ENCODE peak calls at places on chromosome 9, in six cellular contexts. M is tibial nerve, W is astrocyte of the spinal cord, H is A549, R is neural crest cell, V is uterus. S is an unnamed sample.

GRCh38 chr9:86983260-86984255 is 36.3 kb upstream of the GAS1 start:
- DNase-seq in M (no peak), W (peak; percentile 90), H (no peak), R (no peak), V (peak; percentile 71), S (no peak)

GRCh38 chr9:83583151-83584014 is 39.6 kb upstream of the IDNK start:
- DNase-seq in M (peak; percentile 64), W (peak; percentile 58), H (peak; percentile 41), R (peak; percentile 51), V (peak; percentile 51), S (peak; percentile 65)

GRCh38 chr9:33277484-33277883 is 12.6 kb downstream of the CHMP5 start:
- DNase-seq in M (no peak), W (no peak), H (no peak), R (no peak), V (no peak), S (no peak)

GRCh38 chr9:137074657-137075274 is 2.6 kb upstream of the UAP1L1 start:
- DNase-seq in M (no peak), W (no peak), H (no peak), R (no peak), V (no peak), S (no peak)

GRCh38 chr9:81848472-81848871 is 79.8 kb upstream of the SPATA31D4 start:
- DNase-seq in M (no peak), W (peak; percentile 56), H (no peak), R (no peak), V (no peak), S (no peak)

GRCh38 chr9:91426123-91426745 is 2.6 kb upstream of the NFIL3 start:
- DNase-seq in M (no peak), W (peak; percentile 60), H (peak; percentile 67), R (no peak), V (no peak), S (no peak)

GRCh38 chr9:131839281-131840084 is 99.6 kb upstream of the RAPGEF1 start:
- DNase-seq in M (peak; percentile 21), W (peak; percentile 75), H (no peak), R (no peak), V (no peak), S (no peak)

GRCh38 chr9:18429065-18429464 is 44.9 kb upstream of the ADAMTSL1 start:
- DNase-seq in M (no peak), W (peak; percentile 18), H (no peak), R (no peak), V (no peak), S (no peak)

GRCh38 chr9:133035669-133036068 is 4.9 kb downstream of the GTF3C5 start:
- DNase-seq in M (no peak), W (no peak), H (no peak), R (no peak), V (no peak), S (no peak)

GRCh38 chr9:83707518-83707767 is 315 bp downstream of the UBQLN1 start:
- DNase-seq in M (peak; percentile 40), W (peak; percentile 84), H (peak; percentile 79), R (no peak), V (no peak), S (no peak)

GRCh38 chr9:128587453-128587852 is 35.1 kb downstream of the SPTAN1 start:
- DNase-seq in M (no peak), W (no peak), H (no peak), R (no peak), V (no peak), S (no peak)

GRCh38 chr9:120857902-120858301 is 15.2 kb upstream of the PSMD5 start:
- DNase-seq in M (no peak), W (no peak), H (no peak), R (no peak), V (no peak), S (no peak)

GRCh38 chr9:72390896-72391295 is 25.9 kb upstream of the ZFAND5 start:
- DNase-seq in M (no peak), W (no peak), H (no peak), R (no peak), V (no peak), S (no peak)

GRCh38 chr9:34253460-34253837 is 74.6 kb downstream of the UBAP1 start:
- DNase-seq in M (no peak), W (peak; percentile 49), H (no peak), R (no peak), V (no peak), S (no peak)

GRCh38 chr9:33293782-33294181 is 3.5 kb downstream of the NFX1 start:
- DNase-seq in M (no peak), W (no peak), H (no peak), R (no peak), V (no peak), S (no peak)

GRCh38 chr9:113632776-113633590 is 169.5 kb downstream of the RGS3 start:
- DNase-seq in M (no peak), W (no peak), H (no peak), R (no peak), V (no peak), S (no peak)

GRCh38 chr9:13967011-13967410 is 346.9 kb downstream of the NFIB start:
- DNase-seq in M (no peak), W (peak; percentile 56), H (no peak), R (no peak), V (no peak), S (no peak)

GRCh38 chr9:69089491-69089890 is 53.9 kb downstream of the FXN start:
- DNase-seq in M (no peak), W (no peak), H (no peak), R (no peak), V (no peak), S (peak; percentile 7)

GRCh38 chr9:127204771-127205470 is 59.7 kb upstream of the GARNL3 start:
- DNase-seq in M (no peak), W (no peak), H (peak; percentile 76), R (no peak), V (no peak), S (no peak)

GRCh38 chr9:29613773-29614172 is 2040.5 kb upstream of the C9orf72 start:
- DNase-seq in M (no peak), W (no peak), H (no peak), R (no peak), V (no peak), S (no peak)

GRCh38 chr9:116466289-116467012 is 220.7 kb upstream of the TRIM32 start:
- DNase-seq in M (no peak), W (no peak), H (no peak), R (no peak), V (no peak), S (no peak)

GRCh38 chr9:136596630-136597031 is 50.8 kb upstream of the NOTCH1 start:
- DNase-seq in M (no peak), W (no peak), H (no peak), R (peak; percentile 54), V (no peak), S (no peak)

GRCh38 chr9:134933076-134933659 is 15.5 kb upstream of the FCN1 start:
- DNase-seq in M (no peak), W (no peak), H (no peak), R (no peak), V (no peak), S (no peak)

GRCh38 chr9:130932220-130933069 is 6.6 kb downstream of the FIBCD1 start:
- DNase-seq in M (no peak), W (no peak), H (no peak), R (no peak), V (no peak), S (no peak)

GRCh38 chr9:98450486-98450885 is 195.0 kb upstream of the TBC1D2 start:
- DNase-seq in M (no peak), W (peak; percentile 36), H (no peak), R (no peak), V (no peak), S (no peak)

GRCh38 chr9:95264954-95265615 is 52.4 kb downstream of the FANCC start:
- DNase-seq in M (no peak), W (peak; percentile 55), H (no peak), R (no peak), V (no peak), S (no peak)

GRCh38 chr9:95266649-95267048 is 50.9 kb downstream of the FANCC start:
- DNase-seq in M (no peak), W (no peak), H (no peak), R (no peak), V (no peak), S (no peak)

GRCh38 chr9:95265960-95266359 is 51.5 kb downstream of the FANCC start:
- DNase-seq in M (no peak), W (no peak), H (no peak), R (no peak), V (no peak), S (no peak)

GRCh38 chr9:95270790-95271189 is 46.7 kb downstream of the FANCC start:
- DNase-seq in M (no peak), W (no peak), H (no peak), R (no peak), V (no peak), S (no peak)

DNA sequence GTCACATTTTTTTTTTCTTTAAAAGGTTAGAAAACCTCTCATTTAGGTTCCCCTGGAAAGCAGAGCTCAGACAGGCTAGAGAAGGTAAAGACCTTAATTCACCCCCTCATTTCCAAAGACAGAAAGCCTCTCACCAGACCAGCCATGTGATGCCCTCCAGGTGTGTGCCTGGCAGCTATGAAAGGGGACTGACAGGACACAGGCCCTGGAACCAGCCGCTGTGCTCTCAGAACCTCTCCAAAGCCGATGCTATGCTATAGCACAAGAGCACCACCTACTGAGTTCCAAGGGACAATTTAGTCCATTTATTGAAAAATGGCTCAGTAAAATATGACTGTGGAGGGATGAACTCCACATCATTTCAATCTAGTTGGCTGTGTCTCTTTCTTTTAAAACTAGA is 48.8 kb downstream of the FANCC start:
- DNase-seq in M (no peak), W (peak; percentile 22), H (peak; percentile 21), R (no peak), V (no peak), S (no peak)
- TF ChIP-seq CTCF in M (no peak), W (peak; percentile 52), H (peak; percentile 51), R (no peak), V (no peak), S (no peak)

DNA sequence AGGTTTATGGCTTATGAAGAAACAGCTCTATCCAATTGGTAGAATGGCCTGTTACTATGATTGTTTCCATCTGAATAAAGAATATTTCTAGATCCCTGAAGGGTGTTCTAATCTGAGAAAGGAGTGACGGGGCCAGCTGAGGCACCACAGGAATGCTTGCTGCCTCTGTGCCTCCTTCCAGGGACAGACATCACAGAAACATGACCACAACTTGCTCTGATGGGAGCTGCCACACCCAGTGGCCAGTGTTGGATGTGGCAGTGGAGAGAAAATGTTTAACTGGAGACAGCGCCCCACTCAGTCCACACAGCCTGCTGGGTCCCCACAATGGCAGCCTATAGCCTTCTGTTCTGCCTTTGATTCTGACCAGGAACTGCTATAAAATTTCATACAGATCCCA is 38.6 kb upstream of the TESK1 start:
- DNase-seq in M (no peak), W (no peak), H (no peak), R (no peak), V (no peak), S (no peak)
- TF ChIP-seq CTCF in M (no peak), W (no peak), H (peak; percentile 12), R (no peak), V (no peak), S (no peak)

GRCh38 chr9:79757906-79758669 is 186.3 kb downstream of the TLE4 start:
- DNase-seq in M (no peak), W (peak; percentile 31), H (no peak), R (no peak), V (no peak), S (no peak)
- TF ChIP-seq CTCF in M (peak; percentile 19), W (peak; percentile 51), H (peak; percentile 49), R (peak; percentile 56), V (no peak), S (peak; percentile 42)

DNA sequence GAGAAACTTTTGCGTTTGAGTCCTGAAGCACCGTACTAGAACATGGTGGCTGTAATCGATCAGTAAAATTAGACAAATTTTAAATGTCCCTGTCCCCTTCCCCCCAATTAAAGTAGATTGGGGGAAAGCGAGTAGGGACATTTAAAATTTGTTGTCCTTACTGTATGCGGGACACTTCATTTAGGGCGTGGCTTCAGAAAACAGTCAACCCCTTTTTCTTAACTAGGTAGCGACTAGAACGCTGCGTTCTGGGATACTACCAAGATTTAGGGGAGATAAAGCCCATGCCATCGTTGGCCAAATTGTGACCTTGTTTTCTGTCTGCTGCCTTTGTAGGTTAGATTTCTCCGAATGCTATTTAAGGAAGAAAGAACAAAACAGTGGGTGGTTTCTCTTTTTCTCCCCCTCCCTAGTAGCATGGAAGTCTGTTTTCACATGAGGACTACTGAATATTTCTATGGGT is 1.2 kb downstream of the CKS2 start:
- DNase-seq in M (no peak), W (peak; percentile 37), H (no peak), R (no peak), V (no peak), S (no peak)
- TF ChIP-seq CTCF in M (no peak), W (no peak), H (no peak), R (no peak), V (no peak), S (no peak)